ENCODE peak calls at places on chromosome 16, in ten cellular contexts. Z, X, Q, O, H, F, J, U, L and B are unnamed samples.

GRCh38 chr16:86528061-86528929 is 18.0 kb downstream of the FOXF1 start:
- DNase-seq in O (no peak), F (no peak), L (no peak), U (no peak), J (no peak), H (no peak), X (no peak), Q (no peak), Z (no peak), B (no peak)

GRCh38 chr16:85651822-85652430 is 36.8 kb downstream of the GINS2 start:
- DNase-seq in Z (no peak), J (no peak), L (peak; percentile 68), H (no peak), O (no peak), U (peak; percentile 12), F (no peak), Q (no peak), X (peak; percentile 35), B (no peak)

GRCh38 chr16:30793508-30794069 is 6.6 kb upstream of the ZNF629 start:
- DNase-seq in X (no peak), J (no peak), L (no peak), Z (no peak), H (no peak), U (no peak), O (no peak), Q (no peak), F (no peak), B (no peak)

GRCh38 chr16:56337131-56337857 is 88.1 kb downstream of the AMFR start:
- DNase-seq in J (no peak), F (no peak), U (no peak), Q (no peak), X (no peak), O (no peak), L (no peak), Z (peak; percentile 43), H (peak; percentile 30), B (no peak)

GRCh38 chr16:87210949-87211348 is 106.2 kb downstream of the C16orf95 start:
- DNase-seq in L (no peak), J (no peak), U (peak; percentile 56), Q (no peak), X (no peak), F (no peak), Z (no peak), O (no peak), H (no peak), B (no peak)

GRCh38 chr16:65769055-65769465 is 597.4 kb upstream of the CDH5 start:
- DNase-seq in O (no peak), Z (no peak), H (no peak), Q (no peak), L (no peak), F (no peak), U (no peak), X (no peak), J (no peak), B (no peak)

GRCh38 chr16:56428087-56428486 is 2.7 kb upstream of the AMFR start:
- DNase-seq in F (no peak), U (no peak), O (no peak), L (no peak), J (no peak), H (no peak), Q (no peak), X (no peak), Z (no peak), B (no peak)

GRCh38 chr16:53814791-53815190 is 110.8 kb downstream of the FTO start:
- DNase-seq in H (no peak), X (no peak), J (no peak), U (no peak), Q (no peak), O (no peak), L (no peak), F (no peak), Z (no peak), B (no peak)

GRCh38 chr16:70523621-70524405 is at the start of gene SF3B3:
- DNase-seq in F (peak; percentile 86), J (peak; percentile 97), L (peak; percentile 60), O (peak; percentile 87), Z (peak; percentile 75), H (peak; percentile 83), X (peak; percentile 65), Q (peak; percentile 69), U (peak; percentile 72), B (peak; percentile 87)

GRCh38 chr16:19542138-19542821 is 13.2 kb upstream of the VPS35L start:
- DNase-seq in L (no peak), X (peak; percentile 91), J (no peak), Z (no peak), Q (no peak), O (no peak), U (no peak), H (no peak), F (no peak), B (no peak)

GRCh38 chr16:49857423-49858181 is 1.7 kb upstream of the ZNF423 start:
- DNase-seq in U (peak; percentile 46), X (peak; percentile 43), F (no peak), O (peak; percentile 66), J (peak; percentile 48), L (peak; percentile 55), H (peak; percentile 75), Q (peak; percentile 56), Z (no peak), B (no peak)

GRCh38 chr16:89111263-89111662 is 17.6 kb downstream of the ACSF3 start:
- DNase-seq in X (no peak), O (no peak), J (no peak), Q (no peak), Z (peak; percentile 29), U (no peak), L (no peak), H (no peak), F (no peak), B (no peak)

GRCh38 chr16:66588981-66589713 is 9.9 kb downstream of the CMTM2 start:
- DNase-seq in X (no peak), J (peak; percentile 56), Q (peak; percentile 45), O (peak; percentile 63), Z (no peak), H (peak; percentile 64), U (peak; percentile 32), L (no peak), F (no peak), B (no peak)

GRCh38 chr16:23403547-23403946 is 49.4 kb downstream of the COG7 start:
- DNase-seq in J (no peak), O (no peak), Q (no peak), X (no peak), F (no peak), Z (no peak), U (no peak), L (no peak), H (no peak), B (no peak)

GRCh38 chr16:31696968-31697743 is 169.5 kb downstream of the AHSP start:
- DNase-seq in J (no peak), O (no peak), Q (no peak), Z (no peak), F (peak; percentile 44), U (peak; percentile 35), H (no peak), X (peak; percentile 30), L (no peak), B (peak; percentile 52)

GRCh38 chr16:23374721-23375120 is 72.6 kb downstream of the SCNN1B start:
- DNase-seq in Q (peak; percentile 67), J (no peak), L (no peak), F (no peak), U (no peak), H (no peak), O (no peak), X (no peak), Z (no peak), B (no peak)

GRCh38 chr16:58128721-58129096 is 472 bp downstream of the CFAP20 start:
- DNase-seq in Z (peak; percentile 62), U (no peak), X (peak; percentile 41), L (peak; percentile 36), Q (no peak), O (no peak), J (no peak), F (no peak), H (peak; percentile 52), B (no peak)

GRCh38 chr16:50152386-50152806 is 710 bp upstream of the TENT4B start:
- DNase-seq in U (peak; percentile 47), O (peak; percentile 83), L (no peak), F (no peak), J (no peak), Q (peak; percentile 49), Z (peak; percentile 69), X (no peak), H (peak; percentile 66), B (no peak)

GRCh38 chr16:85262558-85263196 is 150.4 kb upstream of the CIBAR2 start:
- DNase-seq in O (no peak), Q (no peak), J (no peak), Z (no peak), L (no peak), X (no peak), H (no peak), F (no peak), U (no peak), B (no peak)

GRCh38 chr16:67661101-67661661 is 421 bp downstream of the PARD6A start:
- DNase-seq in X (no peak), F (peak; percentile 83), Q (no peak), J (peak; percentile 68), Z (no peak), U (peak; percentile 41), O (no peak), L (no peak), H (no peak), B (no peak)

GRCh38 chr16:22787456-22788189 is 26.3 kb upstream of the HS3ST2 start:
- DNase-seq in Z (no peak), J (no peak), L (no peak), Q (no peak), O (no peak), X (no peak), F (no peak), H (no peak), U (peak; percentile 87), B (no peak)

GRCh38 chr16:49556252-49557069 is 182.9 kb downstream of the C16orf78 start:
- DNase-seq in Q (no peak), H (no peak), U (no peak), F (no peak), X (peak; percentile 55), J (no peak), Z (no peak), L (no peak), O (no peak), B (no peak)

GRCh38 chr16:66503030-66503429 is 46.9 kb downstream of the TK2 start:
- DNase-seq in Q (no peak), X (no peak), H (peak; percentile 81), O (no peak), F (no peak), U (no peak), J (no peak), L (no peak), Z (peak; percentile 88), B (no peak)

GRCh38 chr16:86212706-86213426 is 297.5 kb upstream of the FOXF1 start:
- DNase-seq in J (no peak), O (no peak), X (no peak), Q (no peak), F (no peak), U (no peak), H (no peak), L (no peak), Z (no peak), B (no peak)

GRCh38 chr16:75244844-75245758 is 6.3 kb downstream of the BCAR1 start:
- DNase-seq in Q (peak; percentile 94), X (no peak), O (no peak), Z (peak; percentile 88), F (peak; percentile 97), L (peak; percentile 82), J (no peak), H (peak; percentile 89), U (peak; percentile 99), B (no peak)

GRCh38 chr16:81376880-81377279 is 62.1 kb downstream of the GAN start:
- DNase-seq in H (no peak), Z (no peak), J (no peak), Q (no peak), X (peak; percentile 18), F (no peak), O (no peak), U (no peak), L (no peak), B (no peak)

GRCh38 chr16:9546438-9546786 is 455.0 kb downstream of the HAPSTR1 start:
- DNase-seq in X (no peak), F (no peak), J (no peak), Q (no peak), U (no peak), H (no peak), Z (no peak), L (no peak), O (no peak), B (no peak)

GRCh38 chr16:73083271-73083670 is 35.3 kb upstream of the ZFHX3 start:
- DNase-seq in H (no peak), J (no peak), Q (no peak), F (no peak), L (no peak), Z (no peak), O (no peak), U (no peak), X (no peak), B (no peak)